ENCODE peak calls at places on chromosomes 13 and 19, in four cellular contexts. U, A, E and Z are unnamed samples.
A peak's percentile ranks its signal among the peaks of the same experiment; 100 is the strongest.

GRCh38 chr13:27556109-27556508 is 64.2 kb downstream of the LNX2 start:
- DNase-seq in A (peak; percentile 25), E (no peak), U (no peak), Z (peak; percentile 73)

GRCh38 chr13:83386609-83387008 is 495.7 kb downstream of the SLITRK1 start:
- DNase-seq in U (no peak), A (no peak), E (no peak), Z (no peak)

GRCh38 chr13:24168392-24168750 is 7.9 kb downstream of the SPATA13 start:
- DNase-seq in A (no peak), U (no peak), E (no peak), Z (no peak)

GRCh38 chr19:10120538-10121198 is 969 bp upstream of the EIF3G start:
- DNase-seq in E (no peak), U (no peak), A (no peak), Z (no peak)

GRCh38 chr13:41457589-41458186 is 338 bp downstream of the RGCC start:
- DNase-seq in E (no peak), A (no peak), U (peak; percentile 22), Z (peak; percentile 50)

GRCh38 chr19:17246681-17247425 is 1.1 kb upstream of the NR2F6 start:
- DNase-seq in A (no peak), E (peak; percentile 28), U (no peak), Z (no peak)

GRCh38 chr13:75220238-75220542 is 261.8 kb downstream of the TBC1D4 start:
- DNase-seq in U (no peak), E (no peak), A (no peak), Z (no peak)

GRCh38 chr19:34082289-34083077 is 89.8 kb upstream of the LSM14A start:
- DNase-seq in A (no peak), E (no peak), U (peak; percentile 88), Z (no peak)

GRCh38 chr13:30802953-30803478 is 67.7 kb downstream of the ALOX5AP start:
- DNase-seq in A (peak; percentile 83), E (peak; percentile 77), U (peak; percentile 77), Z (peak; percentile 92)

GRCh38 chr13:33108620-33109019 is 92.4 kb downstream of the KL start:
- DNase-seq in A (no peak), U (no peak), E (no peak), Z (no peak)

GRCh38 chr13:83987394-83987793 is 105.1 kb upstream of the SLITRK1 start:
- DNase-seq in A (no peak), U (no peak), E (no peak), Z (no peak)

GRCh38 chr13:107678075-107678689 is 537.2 kb downstream of the LIG4 start:
- DNase-seq in A (no peak), U (peak; percentile 29), E (no peak), Z (no peak)

GRCh38 chr19:245457-245856 is 45.7 kb downstream of the PLPP2 start:
- DNase-seq in E (no peak), A (no peak), U (no peak), Z (no peak)

GRCh38 chr13:112729408-112729807 is 39.6 kb downstream of the ATP11A start:
- DNase-seq in E (no peak), U (peak; percentile 42), A (peak; percentile 71), Z (no peak)

GRCh38 chr19:3986260-3987041 is 1.2 kb upstream of the EEF2 start:
- DNase-seq in U (no peak), E (no peak), A (peak; percentile 67), Z (peak; percentile 47)

GRCh38 chr19:27974082-27974513 is 1238.9 kb downstream of the UQCRFS1 start:
- DNase-seq in E (no peak), U (peak; percentile 80), A (no peak), Z (no peak)

GRCh38 chr13:112928958-112929777 is 39.8 kb upstream of the MCF2L start:
- DNase-seq in E (no peak), A (peak; percentile 49), U (peak; percentile 29), Z (peak; percentile 78)

GRCh38 chr13:63433546-63434150 is 2018.0 kb upstream of the PCDH20 start:
- DNase-seq in A (no peak), E (no peak), U (no peak), Z (no peak)

GRCh38 chr13:20370815-20371421 is 138.8 kb upstream of the GJB6 start:
- DNase-seq in U (peak; percentile 49), A (no peak), E (no peak), Z (no peak)

GRCh38 chr13:57582032-57582431 is 49.5 kb upstream of the PCDH17 start:
- DNase-seq in E (no peak), U (peak; percentile 67), A (no peak), Z (no peak)

GRCh38 chr13:92967923-92968322 is 258.7 kb upstream of the GPC6 start:
- DNase-seq in U (peak; percentile 8), A (no peak), E (no peak), Z (no peak)

GRCh38 chr19:5900976-5901375 is 2.6 kb downstream of the NDUFA11 start:
- DNase-seq in U (no peak), E (no peak), A (no peak), Z (no peak)

GRCh38 chr13:113049981-113050380 is 55.6 kb upstream of the F7 start:
- DNase-seq in E (no peak), U (no peak), A (no peak), Z (peak; percentile 22)

GRCh38 chr19:38229585-38230073 is 5.6 kb upstream of the DPF1 start:
- DNase-seq in E (no peak), A (peak; percentile 66), U (peak; percentile 51), Z (peak; percentile 70)
- H3K4me3 ChIP-seq in E (no peak overlapping the region), A (no peak overlapping the region), U (no peak overlapping the region), Z (no peak overlapping the region)

GRCh38 chr19:15249912-15250634 is 17.8 kb upstream of the EPHX3 start:
- DNase-seq in E (no peak), U (no peak), A (peak; percentile 84), Z (peak; percentile 92)

GRCh38 chr19:15250635-15250993 is 18.4 kb upstream of the EPHX3 start:
- DNase-seq in E (no peak), A (no peak), U (no peak), Z (no peak)

GRCh38 chr19:15248106-15248505 is 15.9 kb upstream of the EPHX3 start:
- DNase-seq in U (no peak), A (peak; percentile 71), E (no peak), Z (peak; percentile 76)

GRCh38 chr19:15248648-15249559 is 16.7 kb upstream of the EPHX3 start:
- DNase-seq in A (peak; percentile 88), U (no peak), E (peak; percentile 85), Z (peak; percentile 96)

GRCh38 chr19:15249560-15249874 is 17.3 kb upstream of the EPHX3 start:
- DNase-seq in A (no peak), E (no peak), U (no peak), Z (no peak)
- H3K36me3 ChIP-seq in A (peaks cover 84% of the 10 kb centered on the region), E (peaks cover 13% of the 10 kb centered on the region), U (peaks cover 35% of the 10 kb centered on the region), Z (peaks cover 7% of the 10 kb centered on the region)

DNA sequence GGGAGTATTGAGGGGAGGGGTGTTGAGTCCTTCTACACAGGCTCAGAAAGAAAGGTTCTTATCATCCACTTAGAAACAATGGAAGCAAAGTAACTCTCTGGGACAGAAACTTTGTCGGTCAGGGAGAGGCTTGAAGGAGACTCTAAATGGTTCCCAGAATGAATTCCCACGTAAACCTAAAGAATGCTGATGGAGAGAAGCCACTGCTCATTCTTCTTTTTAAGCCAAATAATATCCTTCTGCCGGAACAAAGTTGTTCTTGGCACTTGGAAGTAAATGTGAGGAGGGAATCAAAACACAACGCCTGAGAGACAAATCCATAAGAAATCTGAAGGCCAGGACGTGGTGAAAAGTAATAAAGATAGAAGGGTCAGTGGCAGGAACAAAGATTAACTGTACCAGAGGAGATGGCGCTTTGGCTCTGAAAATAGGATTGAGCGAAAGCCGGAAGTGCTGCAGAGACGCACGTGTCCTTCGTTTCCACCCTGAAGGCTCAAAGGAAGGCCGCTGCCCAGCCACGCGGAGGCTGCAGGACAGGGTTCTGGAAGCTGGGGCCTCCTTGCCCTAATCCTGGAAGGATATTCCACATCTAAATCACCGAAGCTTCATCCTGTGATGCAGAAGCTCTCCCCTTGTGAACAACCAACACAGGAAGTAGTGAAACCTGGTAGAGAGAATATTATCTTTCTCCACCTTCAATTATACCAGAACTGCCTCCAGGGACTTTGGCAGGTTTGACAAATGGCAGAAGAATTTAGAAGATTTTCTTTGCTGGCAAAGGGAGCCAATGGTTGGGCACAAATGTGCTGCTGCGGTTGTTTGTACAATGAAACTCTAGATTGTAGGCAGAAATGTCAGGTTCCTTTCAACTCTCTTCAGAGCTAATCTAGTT is 214.6 kb upstream of the SERP2 start:
- DNase-seq in U (no peak), A (no peak), E (no peak), Z (no peak)
- H3K4me1 ChIP-seq in U (no peaks in the 10 kb centered on the region), A (no peaks in the 10 kb centered on the region), E (no peaks in the 10 kb centered on the region), Z (peaks cover 8% of the 10 kb centered on the region)

GRCh38 chr19:42250249-42250665 is 4.7 kb downstream of the ERF start:
- DNase-seq in U (no peak), A (no peak), E (no peak), Z (peak; percentile 73)

GRCh38 chr19:42249769-42250168 is 5.2 kb downstream of the ERF start:
- DNase-seq in U (no peak), E (no peak), A (no peak), Z (no peak)

GRCh38 chr19:42250666-42251531 is 4.0 kb downstream of the ERF start:
- DNase-seq in A (peak; percentile 51), E (no peak), U (no peak), Z (no peak)

GRCh38 chr19:42252365-42253244 is 2.3 kb downstream of the ERF start:
- DNase-seq in A (peak; percentile 57), U (peak; percentile 25), E (peak; percentile 63), Z (no peak)

GRCh38 chr19:42251572-42251990 is 3.3 kb downstream of the ERF start:
- DNase-seq in A (no peak), E (no peak), U (no peak), Z (no peak)
- H3K4me3 ChIP-seq in A (peak overlapping the region; percentile 88), E (peak overlapping the region; percentile 99), U (no peak overlapping the region), Z (no peak overlapping the region)

GRCh38 chr19:2247433-2248101 is 1.6 kb upstream of the AMH start:
- DNase-seq in E (no peak), U (no peak), A (no peak), Z (no peak)
- H3K36me3 ChIP-seq in E (peaks cover 39% of the 10 kb centered on the region), U (peaks cover 18% of the 10 kb centered on the region), A (peaks cover 57% of the 10 kb centered on the region), Z (peaks cover 17% of the 10 kb centered on the region)